ENCODE peak calls at places on chromosomes 12 and 14, in seven cellular contexts. One of them, this sample, is unnamed.
A peak's percentile ranks its signal among the peaks of the same experiment; 100 is the strongest.

GRCh38 chr12:59401862-59402261 is 194.0 kb upstream of the SLC16A7 start:
- DNase-seq in SW 1271: no peak
- DNase-seq in heart right ventricle: no peak
- DNase-seq in LoVo: no peak
- DNase-seq in body of pancreas: no peak
- DNase-seq in AG10803: no peak
- DNase-seq in T-helper 9 cell: no peak
- DNase-seq in this sample: no peak

GRCh38 chr14:46054526-46054925 is 597.1 kb downstream of the RPL10L start:
- DNase-seq in SW 1271: no peak
- DNase-seq in heart right ventricle: no peak
- DNase-seq in LoVo: no peak
- DNase-seq in body of pancreas: no peak
- DNase-seq in AG10803: peak; percentile 81
- DNase-seq in T-helper 9 cell: no peak
- DNase-seq in this sample: no peak

GRCh38 chr14:25516838-25517237 is 466.9 kb upstream of the STXBP6 start:
- DNase-seq in SW 1271: no peak
- DNase-seq in heart right ventricle: no peak
- DNase-seq in LoVo: no peak
- DNase-seq in body of pancreas: no peak
- DNase-seq in AG10803: no peak
- DNase-seq in T-helper 9 cell: no peak
- DNase-seq in this sample: no peak

GRCh38 chr12:7190268-7191055 is 976 bp downstream of the PEX5 start:
- DNase-seq in SW 1271: no peak
- DNase-seq in heart right ventricle: peak; percentile 18
- DNase-seq in LoVo: no peak
- DNase-seq in body of pancreas: peak; percentile 49
- DNase-seq in AG10803: peak; percentile 20
- DNase-seq in T-helper 9 cell: no peak
- DNase-seq in this sample: no peak

GRCh38 chr12:52358575-52359350 is 8.5 kb downstream of the KRT85 start:
- DNase-seq in SW 1271: no peak
- DNase-seq in heart right ventricle: no peak
- DNase-seq in LoVo: no peak
- DNase-seq in body of pancreas: no peak
- DNase-seq in AG10803: no peak
- DNase-seq in T-helper 9 cell: no peak
- DNase-seq in this sample: no peak

GRCh38 chr12:123270380-123271181 is 1.1 kb downstream of the CDK2AP1 start:
- DNase-seq in SW 1271: no peak
- DNase-seq in heart right ventricle: peak; percentile 21
- DNase-seq in LoVo: no peak
- DNase-seq in body of pancreas: peak; percentile 27
- DNase-seq in AG10803: peak; percentile 58
- DNase-seq in T-helper 9 cell: no peak
- DNase-seq in this sample: no peak

GRCh38 chr14:101711041-101711861 is 50.3 kb upstream of the PPP2R5C start:
- DNase-seq in SW 1271: no peak
- DNase-seq in heart right ventricle: no peak
- DNase-seq in LoVo: no peak
- DNase-seq in body of pancreas: no peak
- DNase-seq in AG10803: no peak
- DNase-seq in T-helper 9 cell: no peak
- DNase-seq in this sample: no peak

GRCh38 chr14:50972734-50973133 is 28.5 kb upstream of the PYGL start:
- DNase-seq in SW 1271: no peak
- DNase-seq in heart right ventricle: no peak
- DNase-seq in LoVo: no peak
- DNase-seq in body of pancreas: no peak
- DNase-seq in AG10803: no peak
- DNase-seq in T-helper 9 cell: no peak
- DNase-seq in this sample: no peak

GRCh38 chr14:68089146-68089715 is 269.7 kb downstream of the RAD51B start:
- DNase-seq in SW 1271: no peak
- DNase-seq in heart right ventricle: no peak
- DNase-seq in LoVo: no peak
- DNase-seq in body of pancreas: no peak
- DNase-seq in AG10803: no peak
- DNase-seq in T-helper 9 cell: no peak
- DNase-seq in this sample: no peak

GRCh38 chr14:31560759-31561154 is 447 bp upstream of the NUBPL start:
- DNase-seq in SW 1271: no peak
- DNase-seq in heart right ventricle: no peak
- DNase-seq in LoVo: peak; percentile 5
- DNase-seq in body of pancreas: no peak
- DNase-seq in AG10803: no peak
- DNase-seq in T-helper 9 cell: no peak
- DNase-seq in this sample: peak; percentile 6

GRCh38 chr12:122790393-122791075 is 16.2 kb downstream of the CCDC62 start:
- DNase-seq in SW 1271: no peak
- DNase-seq in heart right ventricle: no peak
- DNase-seq in LoVo: no peak
- DNase-seq in body of pancreas: no peak
- DNase-seq in AG10803: peak; percentile 79
- DNase-seq in T-helper 9 cell: no peak
- DNase-seq in this sample: no peak

GRCh38 chr14:60235440-60235839 is 13.6 kb upstream of the PPM1A start:
- DNase-seq in SW 1271: no peak
- DNase-seq in heart right ventricle: no peak
- DNase-seq in LoVo: no peak
- DNase-seq in body of pancreas: no peak
- DNase-seq in AG10803: no peak
- DNase-seq in T-helper 9 cell: no peak
- DNase-seq in this sample: no peak

GRCh38 chr12:3042394-3042793 is 34.8 kb upstream of the TSPAN9 start:
- DNase-seq in SW 1271: no peak
- DNase-seq in heart right ventricle: peak; percentile 63
- DNase-seq in LoVo: no peak
- DNase-seq in body of pancreas: no peak
- DNase-seq in AG10803: no peak
- DNase-seq in T-helper 9 cell: no peak
- DNase-seq in this sample: no peak

GRCh38 chr12:23431006-23431405 is 518.5 kb downstream of the SOX5 start:
- DNase-seq in SW 1271: no peak
- DNase-seq in heart right ventricle: no peak
- DNase-seq in LoVo: no peak
- DNase-seq in body of pancreas: no peak
- DNase-seq in AG10803: no peak
- DNase-seq in T-helper 9 cell: no peak
- DNase-seq in this sample: no peak

GRCh38 chr14:67137744-67138371 is 51.4 kb upstream of the GARIN2 start:
- DNase-seq in SW 1271: no peak
- DNase-seq in heart right ventricle: no peak
- DNase-seq in LoVo: peak; percentile 6
- DNase-seq in body of pancreas: no peak
- DNase-seq in AG10803: peak; percentile 15
- DNase-seq in T-helper 9 cell: no peak
- DNase-seq in this sample: peak; percentile 1

GRCh38 chr12:3342051-3342450 is 149.0 kb upstream of the PRMT8 start:
- DNase-seq in SW 1271: no peak
- DNase-seq in heart right ventricle: peak; percentile 79
- DNase-seq in LoVo: peak; percentile 11
- DNase-seq in body of pancreas: peak; percentile 60
- DNase-seq in AG10803: peak; percentile 26
- DNase-seq in T-helper 9 cell: no peak
- DNase-seq in this sample: peak; percentile 66

GRCh38 chr12:51819851-51820720 is 28.4 kb downstream of the FIGNL2 start:
- DNase-seq in SW 1271: no peak
- DNase-seq in heart right ventricle: no peak
- DNase-seq in LoVo: no peak
- DNase-seq in body of pancreas: peak; percentile 63
- DNase-seq in AG10803: peak; percentile 49
- DNase-seq in T-helper 9 cell: no peak
- DNase-seq in this sample: no peak

GRCh38 chr14:34536951-34537676 is 2.4 kb downstream of the EAPP start:
- DNase-seq in SW 1271: no peak
- DNase-seq in heart right ventricle: no peak
- DNase-seq in LoVo: no peak
- DNase-seq in body of pancreas: no peak
- DNase-seq in AG10803: peak; percentile 65
- DNase-seq in T-helper 9 cell: no peak
- DNase-seq in this sample: no peak

This sample was measured in SK-N-DZ.